ENCODE peak calls at places on chromosomes 4 and X, in nine cellular contexts. G is lower leg skin, C is foreskin fibroblast, R is lower lobe of right lung, J is vagina, Q is heart left ventricle, U is AG10803, W is endothelial cell of umbilical vein, O is fibroblast of the aortic adventitia. P is an unnamed sample.

GRCh38 chr4:5884804-5885203 is 8.1 kb downstream of the CRMP1 start:
- DNase-seq in G (no peak), C (no peak), R (no peak), J (no peak), Q (no peak), U (no peak), W (no peak), O (no peak), P (no peak)

GRCh38 chr4:145217339-145217738 is 37.0 kb upstream of the OTUD4 start:
- DNase-seq in G (no peak), C (no peak), R (no peak), J (no peak), Q (no peak), U (no peak), W (peak), O (peak), P (no peak)

GRCh38 chr4:1990676-1991075 is 18.1 kb downstream of the NELFA start:
- DNase-seq in G (peak), C (no peak), R (no peak), J (no peak), Q (no peak), U (no peak), W (no peak), O (no peak), P (no peak)

GRCh38 chrX:10158279-10158939 is 1.6 kb downstream of the CLCN4 start:
- DNase-seq in G (no peak), C (peak), R (no peak), J (no peak), Q (no peak), U (no peak), W (peak), O (no peak), P (no peak)

GRCh38 chrX:119981286-119982070 is 37.9 kb upstream of the NKAP start:
- DNase-seq in G (no peak), C (peak), R (no peak), J (no peak), Q (no peak), U (peak), W (peak), O (peak), P (no peak)

GRCh38 chrX:22134681-22135080 is 102.6 kb downstream of the PHEX start:
- DNase-seq in G (no peak), C (peak), R (no peak), J (no peak), Q (no peak), U (peak), W (peak), O (peak), P (no peak)

GRCh38 chrX:110012818-110013484 is 10.0 kb downstream of the TMEM164 start:
- DNase-seq in G (no peak), C (no peak), R (no peak), J (no peak), Q (no peak), U (no peak), W (no peak), O (no peak), P (no peak)

GRCh38 chr4:26074672-26075071 is 160.7 kb downstream of the SMIM20 start:
- DNase-seq in G (no peak), C (no peak), R (peak), J (no peak), Q (peak), U (no peak), W (no peak), O (no peak), P (no peak)

GRCh38 chrX:33339219-33339618 is 127.9 kb upstream of the DMD start:
- DNase-seq in G (no peak), C (no peak), R (no peak), J (no peak), Q (no peak), U (no peak), W (no peak), O (peak), P (no peak)

GRCh38 chr4:164956766-164957643 is 20.5 kb downstream of the TRIM61 start:
- DNase-seq in G (peak), C (peak), R (peak), J (no peak), Q (peak), U (peak), W (peak), O (peak), P (peak)

GRCh38 chr4:128820631-128821119 is 11.2 kb downstream of the JADE1 start:
- DNase-seq in G (no peak), C (peak), R (no peak), J (no peak), Q (no peak), U (no peak), W (no peak), O (no peak), P (no peak)

GRCh38 chr4:104490770-104491395 is 3.8 kb downstream of the CXXC4 start:
- DNase-seq in G (peak), C (peak), R (peak), J (no peak), Q (peak), U (peak), W (peak), O (peak), P (no peak)

GRCh38 chr4:182201871-182202270 is 41.3 kb upstream of the TENM3 start:
- DNase-seq in G (no peak), C (no peak), R (no peak), J (no peak), Q (no peak), U (peak), W (no peak), O (no peak), P (no peak)

GRCh38 chrX:51742586-51742985 is 656 bp upstream of the GSPT2 start:
- DNase-seq in G (no peak), C (no peak), R (no peak), J (no peak), Q (no peak), U (no peak), W (no peak), O (no peak), P (no peak)
- H3K4me3 ChIP-seq in G (no peak), C (peak), R (peak), J (no peak), Q (peak), U (peak), W (no peak), O (peak), P (no peak)

GRCh38 chr4:89838005-89838404 is 1.0 kb upstream of the SNCA start:
- DNase-seq in G (no peak), C (peak), R (no peak), J (no peak), Q (no peak), U (no peak), W (peak), O (no peak), P (no peak)

GRCh38 chr4:89839558-89839957 is 2.6 kb upstream of the SNCA start:
- DNase-seq in G (no peak), C (no peak), R (no peak), J (no peak), Q (no peak), U (no peak), W (no peak), O (no peak), P (no peak)

GRCh38 chr4:89836031-89836777 is 757 bp downstream of the SNCA start:
- DNase-seq in G (no peak), C (peak), R (no peak), J (no peak), Q (no peak), U (no peak), W (peak), O (no peak), P (no peak)

GRCh38 chr4:89836897-89837384 is at the start of gene SNCA:
- DNase-seq in G (peak), C (peak), R (peak), J (peak), Q (peak), U (no peak), W (peak), O (no peak), P (peak)

GRCh38 chr4:89837385-89837995 is 529 bp upstream of the SNCA start:
- DNase-seq in G (peak), C (peak), R (no peak), J (no peak), Q (peak), U (no peak), W (peak), O (no peak), P (no peak)
- TF ChIP-seq CTCF in G (no peak), C (no peak), R (no peak), J (no peak), Q (no peak), U (no peak), W (no peak), O (no peak), P (peak)

GRCh38 chr4:158208931-158209640 is 1.2 kb upstream of the TMEM144 start:
- DNase-seq in G (no peak), C (no peak), R (no peak), J (no peak), Q (no peak), U (no peak), W (no peak), O (peak), P (no peak)

GRCh38 chr4:158209825-158210807 is at the start of gene TMEM144:
- DNase-seq in G (peak), C (peak), R (peak), J (peak), Q (peak), U (peak), W (peak), O (peak), P (peak)

GRCh38 chr4:158211288-158211687 is 1.0 kb downstream of the TMEM144 start:
- DNase-seq in G (no peak), C (no peak), R (no peak), J (no peak), Q (no peak), U (no peak), W (peak), O (no peak), P (no peak)
- H3K4me3 ChIP-seq in G (no peak), C (peak), R (peak), J (no peak), Q (peak), U (peak), W (no peak), O (peak), P (peak)

DNA sequence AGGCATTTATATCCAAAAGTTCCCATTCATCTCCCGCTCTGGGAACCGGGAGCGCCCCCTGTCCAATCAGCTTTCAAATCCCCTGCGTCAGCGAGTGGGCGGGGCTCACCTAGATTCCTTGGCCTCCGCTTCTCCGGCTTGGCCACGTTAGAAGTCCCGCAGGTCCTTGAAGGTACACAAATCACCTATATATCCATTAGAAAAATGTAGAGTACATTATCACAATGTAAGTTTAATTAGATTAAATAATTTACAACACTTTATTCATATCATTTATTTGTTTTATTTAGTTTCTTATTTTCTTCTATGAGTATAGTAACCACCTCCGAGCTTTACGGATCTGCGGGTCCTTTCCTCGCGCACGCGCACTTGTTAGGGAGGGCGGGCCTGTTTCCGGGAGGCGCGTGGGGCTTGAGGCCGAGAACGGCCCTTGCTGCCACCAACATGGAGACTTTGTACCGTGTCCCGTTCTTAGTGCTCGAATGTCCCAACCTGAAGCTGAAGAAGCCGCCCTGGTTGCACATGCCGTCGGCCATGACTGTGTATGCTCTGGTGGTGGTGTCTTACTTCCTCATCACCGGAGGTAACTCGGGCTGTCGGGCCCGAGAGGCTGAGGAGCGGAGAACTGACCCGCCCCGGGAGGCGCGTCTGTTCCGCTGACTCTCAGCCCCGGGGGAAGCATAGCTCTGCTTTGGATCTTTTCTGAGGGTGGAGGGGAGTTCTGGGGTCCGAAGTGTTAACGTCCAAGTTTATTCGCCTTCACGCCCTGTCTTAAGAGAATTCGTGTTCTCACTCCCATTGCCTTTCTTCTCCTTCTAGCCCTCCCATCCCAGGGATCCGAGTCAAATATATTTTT is at the start of gene OSTC:
- DNase-seq in G (peak), C (peak), R (peak), J (peak), Q (peak), U (peak), W (peak), O (peak), P (peak)
- TF ChIP-seq CTCF in G (no peak), C (peak), R (peak), J (no peak), Q (no peak), U (peak), W (no peak), O (peak), P (peak)

GRCh38 chr4:170015285-170015684 is 10.9 kb downstream of the MFAP3L start:
- DNase-seq in G (no peak), C (no peak), R (no peak), J (no peak), Q (no peak), U (no peak), W (no peak), O (no peak), P (no peak)
- H3K4me3 ChIP-seq in G (no peak), C (no peak), R (no peak), J (no peak), Q (no peak), U (no peak), W (no peak), O (no peak), P (no peak)

GRCh38 chrX:105874790-105875189 is 52.5 kb downstream of the NRK start:
- DNase-seq in G (no peak), C (no peak), R (no peak), J (no peak), Q (no peak), U (no peak), W (no peak), O (no peak), P (no peak)

GRCh38 chrX:105880491-105880890 is 58.2 kb downstream of the NRK start:
- DNase-seq in G (no peak), C (no peak), R (no peak), J (no peak), Q (no peak), U (no peak), W (no peak), O (no peak), P (no peak)

GRCh38 chrX:105872921-105873320 is 50.6 kb downstream of the NRK start:
- DNase-seq in G (no peak), C (peak), R (no peak), J (no peak), Q (peak), U (no peak), W (no peak), O (no peak), P (no peak)

GRCh38 chrX:105876658-105877057 is 54.3 kb downstream of the NRK start:
- DNase-seq in G (no peak), C (peak), R (no peak), J (no peak), Q (no peak), U (no peak), W (peak), O (no peak), P (no peak)
- TF ChIP-seq CTCF in G (no peak), C (no peak), R (no peak), J (no peak), Q (no peak), U (no peak), W (no peak), O (no peak), P (peak)

DNA sequence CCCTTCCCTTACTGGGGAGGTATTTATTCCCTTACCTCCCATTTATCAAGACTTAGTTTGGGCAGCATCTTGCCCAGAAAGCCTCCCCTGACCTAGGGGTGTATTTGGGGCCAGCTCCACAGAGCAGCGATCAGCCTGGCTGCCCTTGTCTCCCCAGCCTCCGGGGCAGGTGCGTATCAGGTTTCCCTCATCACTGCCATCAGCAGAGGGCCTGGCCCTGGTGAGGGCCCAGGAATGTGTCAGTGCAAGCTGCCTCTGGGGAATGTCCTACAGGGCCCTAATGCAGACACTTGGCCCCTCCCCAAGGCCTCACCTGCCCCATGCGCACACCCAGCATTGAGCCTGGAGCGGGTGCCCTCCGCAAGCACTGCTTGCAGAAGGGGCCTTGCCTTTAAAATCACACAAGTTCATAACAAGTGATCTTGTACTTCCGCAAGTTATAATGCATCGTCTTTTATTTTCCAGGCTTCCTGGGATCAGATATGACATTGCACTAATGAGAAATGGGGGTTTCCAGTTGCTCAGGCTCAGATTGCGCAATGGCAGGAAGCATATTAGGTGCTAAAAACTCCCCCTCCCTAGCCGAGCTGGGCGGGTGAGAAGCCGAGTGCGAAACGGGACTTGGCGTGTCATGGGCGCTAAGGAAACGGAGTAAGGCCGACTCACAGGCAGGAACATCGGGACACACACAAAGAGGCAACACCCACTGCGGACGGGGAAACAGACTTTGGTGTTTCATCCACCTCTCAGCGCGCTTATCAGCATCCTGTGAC is 25.4 kb upstream of the AFAP1 start:
- DNase-seq in G (peak), C (peak), R (no peak), J (no peak), Q (peak), U (peak), W (peak), O (peak), P (no peak)
- H3K4me3 ChIP-seq in G (no peak), C (no peak), R (no peak), J (no peak), Q (no peak), U (no peak), W (no peak), O (no peak), P (no peak)

GRCh38 chr4:69896530-69897116 is 34.2 kb upstream of the CSN1S1 start:
- DNase-seq in G (no peak), C (peak), R (no peak), J (no peak), Q (no peak), U (no peak), W (no peak), O (peak), P (no peak)
- TF ChIP-seq CTCF in G (no peak), C (no peak), R (peak), J (no peak), Q (no peak), U (peak), W (peak), O (peak), P (peak)

DNA sequence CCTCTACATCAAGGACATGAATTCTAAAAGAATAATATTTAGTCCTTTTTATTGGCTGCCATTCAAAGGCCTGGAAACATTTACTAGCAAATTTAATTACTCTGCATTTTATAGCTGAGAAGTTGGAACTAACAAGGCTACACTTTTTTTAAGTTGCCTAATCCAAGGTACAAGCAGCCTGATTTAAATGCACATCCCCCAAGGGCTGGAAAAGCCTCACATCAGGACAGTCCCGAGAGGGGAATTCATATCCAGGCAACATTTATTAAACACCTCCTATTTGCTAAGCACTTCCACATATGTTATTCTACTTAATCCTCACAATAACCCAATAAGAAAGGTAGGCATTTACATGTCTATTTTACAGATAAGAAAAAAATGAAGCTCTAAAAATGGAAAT is 81.5 kb downstream of the HS6ST2 start:
- DNase-seq in G (no peak), C (no peak), R (no peak), J (no peak), Q (no peak), U (no peak), W (peak), O (no peak), P (no peak)
- H3K4me3 ChIP-seq in G (no peak), C (no peak), R (no peak), J (no peak), Q (no peak), U (no peak), W (no peak), O (no peak), P (no peak)

P was measured in retinal pigment epithelial cell.